ENCODE peak calls at places on chromosomes 1 and 21, in six cellular contexts. One of them, this sample, is unnamed.

GRCh38 chr1:85274969-85275453 is 1.4 kb downstream of the BCL10 start:
- DNase-seq in AG04450: no peak
- DNase-seq in cerebellar cortex: no peak
- DNase-seq in effector memory CD8-positive, alpha-beta T cell: no peak
- DNase-seq in MM.1S: no peak
- DNase-seq in ELR: peak; percentile 87
- DNase-seq in this sample: no peak

GRCh38 chr21:15638856-15639549 is 90.8 kb upstream of the USP25 start:
- DNase-seq in AG04450: no peak
- DNase-seq in cerebellar cortex: no peak
- DNase-seq in effector memory CD8-positive, alpha-beta T cell: no peak
- DNase-seq in MM.1S: no peak
- DNase-seq in ELR: no peak
- DNase-seq in this sample: no peak

GRCh38 chr1:200409203-200409760 is 554 bp downstream of the ZNF281 start:
- DNase-seq in AG04450: no peak
- DNase-seq in cerebellar cortex: no peak
- DNase-seq in effector memory CD8-positive, alpha-beta T cell: peak; percentile 36
- DNase-seq in MM.1S: peak; percentile 28
- DNase-seq in ELR: peak; percentile 42
- DNase-seq in this sample: no peak

GRCh38 chr1:203267912-203268311 is 37.4 kb upstream of the BTG2 start:
- DNase-seq in AG04450: no peak
- DNase-seq in cerebellar cortex: no peak
- DNase-seq in effector memory CD8-positive, alpha-beta T cell: no peak
- DNase-seq in MM.1S: no peak
- DNase-seq in ELR: no peak
- DNase-seq in this sample: no peak

GRCh38 chr1:31952825-31953220 is 14.7 kb upstream of the PTP4A2 start:
- DNase-seq in AG04450: no peak
- DNase-seq in cerebellar cortex: no peak
- DNase-seq in effector memory CD8-positive, alpha-beta T cell: no peak
- DNase-seq in MM.1S: no peak
- DNase-seq in ELR: no peak
- DNase-seq in this sample: no peak

GRCh38 chr1:63601061-63601460 is 7.8 kb downstream of the PGM1 start:
- DNase-seq in AG04450: no peak
- DNase-seq in cerebellar cortex: no peak
- DNase-seq in effector memory CD8-positive, alpha-beta T cell: no peak
- DNase-seq in MM.1S: no peak
- DNase-seq in ELR: no peak
- DNase-seq in this sample: no peak

GRCh38 chr1:110787328-110788071 is 85.4 kb upstream of the CD53 start:
- DNase-seq in AG04450: no peak
- DNase-seq in cerebellar cortex: no peak
- DNase-seq in effector memory CD8-positive, alpha-beta T cell: peak; percentile 39
- DNase-seq in MM.1S: peak; percentile 85
- DNase-seq in ELR: no peak
- DNase-seq in this sample: no peak

GRCh38 chr1:87495147-87495546 is 166.5 kb downstream of the LMO4 start:
- DNase-seq in AG04450: no peak
- DNase-seq in cerebellar cortex: no peak
- DNase-seq in effector memory CD8-positive, alpha-beta T cell: no peak
- DNase-seq in MM.1S: peak; percentile 36
- DNase-seq in ELR: no peak
- DNase-seq in this sample: no peak

GRCh38 chr1:26922201-26922729 is 722 bp downstream of the NUDC start:
- DNase-seq in AG04450: no peak
- DNase-seq in cerebellar cortex: no peak
- DNase-seq in effector memory CD8-positive, alpha-beta T cell: no peak
- DNase-seq in MM.1S: peak; percentile 32
- DNase-seq in ELR: peak; percentile 42
- DNase-seq in this sample: no peak

GRCh38 chr1:146031476-146031875 is 9.9 kb upstream of the HJV start:
- DNase-seq in AG04450: no peak
- DNase-seq in cerebellar cortex: no peak
- DNase-seq in effector memory CD8-positive, alpha-beta T cell: no peak
- DNase-seq in MM.1S: no peak
- DNase-seq in ELR: no peak
- DNase-seq in this sample: no peak

GRCh38 chr1:201559679-201560162 is 20.8 kb downstream of the NAV1 start:
- DNase-seq in AG04450: peak; percentile 74
- DNase-seq in cerebellar cortex: peak; percentile 80
- DNase-seq in effector memory CD8-positive, alpha-beta T cell: peak; percentile 47
- DNase-seq in MM.1S: peak; percentile 81
- DNase-seq in ELR: peak; percentile 90
- DNase-seq in this sample: no peak

GRCh38 chr1:22864886-22865285 is 107.8 kb downstream of the LACTBL1 start:
- DNase-seq in AG04450: no peak
- DNase-seq in cerebellar cortex: no peak
- DNase-seq in effector memory CD8-positive, alpha-beta T cell: no peak
- DNase-seq in MM.1S: no peak
- DNase-seq in ELR: no peak
- DNase-seq in this sample: no peak

GRCh38 chr1:4175566-4176405 is 275.7 kb upstream of the C1orf174 start:
- DNase-seq in AG04450: no peak
- DNase-seq in cerebellar cortex: no peak
- DNase-seq in effector memory CD8-positive, alpha-beta T cell: no peak
- DNase-seq in MM.1S: no peak
- DNase-seq in ELR: no peak
- DNase-seq in this sample: no peak

GRCh38 chr1:3188150-3188971 is 119.4 kb downstream of the PRDM16 start:
- DNase-seq in AG04450: no peak
- DNase-seq in cerebellar cortex: no peak
- DNase-seq in effector memory CD8-positive, alpha-beta T cell: no peak
- DNase-seq in MM.1S: no peak
- DNase-seq in ELR: no peak
- DNase-seq in this sample: no peak

GRCh38 chr1:22056921-22057320 is 4.4 kb downstream of the CDC42 start:
- DNase-seq in AG04450: no peak
- DNase-seq in cerebellar cortex: no peak
- DNase-seq in effector memory CD8-positive, alpha-beta T cell: no peak
- DNase-seq in MM.1S: no peak
- DNase-seq in ELR: no peak
- DNase-seq in this sample: no peak

GRCh38 chr1:195376190-195376589 is 1232.0 kb downstream of the KCNT2 start:
- DNase-seq in AG04450: no peak
- DNase-seq in cerebellar cortex: no peak
- DNase-seq in effector memory CD8-positive, alpha-beta T cell: no peak
- DNase-seq in MM.1S: peak; percentile 25
- DNase-seq in ELR: peak; percentile 39
- DNase-seq in this sample: no peak

GRCh38 chr1:101756411-101756810 is 240.3 kb downstream of the OLFM3 start:
- DNase-seq in AG04450: no peak
- DNase-seq in cerebellar cortex: no peak
- DNase-seq in effector memory CD8-positive, alpha-beta T cell: no peak
- DNase-seq in MM.1S: no peak
- DNase-seq in ELR: no peak
- DNase-seq in this sample: no peak

This sample was measured in brain pericyte.